ENCODE peak calls at places on chromosomes 12 and 14, in ten cellular contexts. H, E, U, Q, N, A, Z, C, P and Y are unnamed samples.

GRCh38 chr14:54252072-54252730 is 144.6 kb upstream of the CDKN3 start:
- DNase-seq in H (no peak), E (peak), U (no peak), Q (peak), N (no peak), A (no peak), Z (no peak), C (no peak), P (no peak), Y (no peak)

GRCh38 chr12:5907812-5908211 is 37.2 kb downstream of the ANO2 start:
- DNase-seq in H (no peak), E (no peak), U (no peak), Q (no peak), N (no peak), A (no peak), Z (no peak), C (no peak), P (no peak), Y (no peak)

GRCh38 chr12:49882248-49882850 is 21.4 kb downstream of the FAIM2 start:
- DNase-seq in H (no peak), E (no peak), U (no peak), Q (no peak), N (no peak), A (no peak), Z (no peak), C (no peak), P (no peak), Y (no peak)

GRCh38 chr14:104311358-104311757 is 173.0 kb downstream of the KIF26A start:
- DNase-seq in H (peak), E (no peak), U (no peak), Q (no peak), N (no peak), A (no peak), Z (no peak), C (no peak), P (no peak), Y (no peak)

GRCh38 chr12:27190761-27191160 is 53.3 kb upstream of the STK38L start:
- DNase-seq in H (no peak), E (no peak), U (no peak), Q (no peak), N (no peak), A (no peak), Z (no peak), C (no peak), P (no peak), Y (no peak)

GRCh38 chr12:80659512-80660094 is 47.8 kb upstream of the MYF6 start:
- DNase-seq in H (no peak), E (no peak), U (no peak), Q (no peak), N (no peak), A (no peak), Z (no peak), C (no peak), P (no peak), Y (no peak)

GRCh38 chr12:57031228-57031670 is 14.9 kb upstream of the TAC3 start:
- DNase-seq in H (peak), E (peak), U (peak), Q (peak), N (no peak), A (no peak), Z (peak), C (peak), P (peak), Y (no peak)

GRCh38 chr12:71782007-71782406 is 27.3 kb downstream of the RAB21 start:
- DNase-seq in H (no peak), E (no peak), U (no peak), Q (no peak), N (no peak), A (no peak), Z (no peak), C (no peak), P (no peak), Y (no peak)

GRCh38 chr14:26394114-26394855 is 203.5 kb downstream of the NOVA1 start:
- DNase-seq in H (no peak), E (no peak), U (peak), Q (no peak), N (no peak), A (peak), Z (no peak), C (no peak), P (no peak), Y (no peak)

DNA sequence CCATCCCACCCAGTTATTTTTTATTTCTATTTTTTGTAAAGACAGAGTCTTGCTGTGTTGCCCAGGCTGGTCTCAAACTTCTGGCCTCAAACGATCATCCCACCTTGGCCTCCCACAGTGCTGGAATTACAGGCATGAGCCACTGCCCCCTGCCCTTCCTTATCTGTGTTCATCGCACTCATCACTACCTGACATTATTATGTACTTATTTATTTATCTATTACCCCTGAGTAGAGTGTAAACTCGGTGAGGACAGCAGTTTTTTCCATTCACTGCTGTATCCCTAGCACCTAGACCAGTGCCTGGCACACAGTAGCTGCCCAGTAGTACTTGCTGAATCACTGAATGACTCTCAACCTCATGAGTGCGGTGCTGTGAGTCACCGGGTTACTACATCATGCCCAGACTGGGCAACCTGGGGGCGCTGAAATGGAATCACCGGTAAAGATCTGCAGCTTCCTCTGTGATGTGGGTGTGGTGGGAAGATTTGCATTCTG is 81.8 kb upstream of the USP44 start:
- DNase-seq in H (no peak), E (peak), U (no peak), Q (peak), N (no peak), A (peak), Z (peak), C (no peak), P (peak), Y (no peak)
- TF ChIP-seq POLR2AphosphoS5 in H (no peak), E (peak), U (no peak), Q (no peak), N (no peak), A (peak), Z (no peak), C (no peak), P (no peak), Y (peak)

GRCh38 chr12:88057994-88058718 is 29.0 kb upstream of the C12orf50 start:
- DNase-seq in H (no peak), E (no peak), U (no peak), Q (no peak), N (no peak), A (no peak), Z (no peak), C (no peak), P (no peak), Y (no peak)
- TF ChIP-seq POLR2AphosphoS5 in H (peak), E (no peak), U (no peak), Q (no peak), N (no peak), A (no peak), Z (no peak), C (no peak), P (no peak), Y (no peak)

GRCh38 chr14:96502621-96503251 is 554 bp downstream of the PAPOLA start:
- DNase-seq in H (peak), E (no peak), U (peak), Q (peak), N (peak), A (peak), Z (peak), C (peak), P (peak), Y (peak)

GRCh38 chr14:96497586-96497985 is 4.6 kb upstream of the PAPOLA start:
- DNase-seq in H (no peak), E (no peak), U (no peak), Q (no peak), N (no peak), A (no peak), Z (peak), C (no peak), P (no peak), Y (no peak)

GRCh38 chr14:96501383-96501745 is 818 bp upstream of the PAPOLA start:
- DNase-seq in H (no peak), E (no peak), U (no peak), Q (no peak), N (no peak), A (no peak), Z (peak), C (no peak), P (peak), Y (no peak)

GRCh38 chr14:96497087-96497486 is 5.1 kb upstream of the PAPOLA start:
- DNase-seq in H (no peak), E (no peak), U (no peak), Q (no peak), N (no peak), A (no peak), Z (no peak), C (no peak), P (no peak), Y (no peak)

GRCh38 chr14:96501746-96502620 is at the start of gene PAPOLA:
- DNase-seq in H (peak), E (peak), U (peak), Q (peak), N (peak), A (peak), Z (peak), C (peak), P (peak), Y (peak)
- TF ChIP-seq POLR2AphosphoS5 in H (peak), E (peak), U (peak), Q (peak), N (peak), A (peak), Z (peak), C (peak), P (peak), Y (no peak)

GRCh38 chr12:32558941-32559340 is 120.2 kb upstream of the DNM1L start:
- DNase-seq in H (no peak), E (no peak), U (no peak), Q (no peak), N (peak), A (no peak), Z (no peak), C (peak), P (no peak), Y (no peak)

GRCh38 chr12:32560520-32560919 is 118.6 kb upstream of the DNM1L start:
- DNase-seq in H (no peak), E (no peak), U (no peak), Q (no peak), N (no peak), A (no peak), Z (no peak), C (no peak), P (no peak), Y (no peak)

GRCh38 chr12:32561931-32562341 is 117.2 kb upstream of the DNM1L start:
- DNase-seq in H (no peak), E (no peak), U (no peak), Q (peak), N (no peak), A (no peak), Z (no peak), C (no peak), P (no peak), Y (no peak)

GRCh38 chr12:32559434-32559833 is 119.7 kb upstream of the DNM1L start:
- DNase-seq in H (no peak), E (no peak), U (no peak), Q (no peak), N (no peak), A (no peak), Z (no peak), C (no peak), P (no peak), Y (no peak)
- TF ChIP-seq POLR2AphosphoS5 in H (no peak), E (no peak), U (no peak), Q (no peak), N (no peak), A (no peak), Z (no peak), C (no peak), P (no peak), Y (no peak)

GRCh38 chr14:22553445-22553844 is 35.6 kb downstream of the DAD1 start:
- DNase-seq in H (no peak), E (no peak), U (no peak), Q (no peak), N (no peak), A (no peak), Z (no peak), C (no peak), P (no peak), Y (no peak)
- TF ChIP-seq POLR2AphosphoS5 in H (no peak), E (no peak), U (no peak), Q (no peak), N (no peak), A (no peak), Z (no peak), C (no peak), P (no peak), Y (no peak)

GRCh38 chr12:2003676-2004112 is 563 bp downstream of the DCP1B start:
- DNase-seq in H (no peak), E (no peak), U (peak), Q (no peak), N (no peak), A (no peak), Z (no peak), C (peak), P (no peak), Y (no peak)

GRCh38 chr12:2008677-2009076 is 4.4 kb upstream of the DCP1B start:
- DNase-seq in H (no peak), E (no peak), U (no peak), Q (no peak), N (no peak), A (no peak), Z (no peak), C (no peak), P (no peak), Y (no peak)

GRCh38 chr12:2009623-2010022 is 5.4 kb upstream of the DCP1B start:
- DNase-seq in H (no peak), E (no peak), U (peak), Q (peak), N (no peak), A (no peak), Z (no peak), C (no peak), P (no peak), Y (no peak)

GRCh38 chr12:2004113-2004929 is at the start of gene DCP1B:
- DNase-seq in H (peak), E (peak), U (peak), Q (peak), N (peak), A (peak), Z (peak), C (peak), P (peak), Y (peak)
- TF ChIP-seq POLR2AphosphoS5 in H (peak), E (peak), U (peak), Q (peak), N (peak), A (peak), Z (peak), C (peak), P (peak), Y (peak)

GRCh38 chr12:51863921-51864700 is 15.6 kb upstream of the FIGNL2 start:
- DNase-seq in H (no peak), E (no peak), U (peak), Q (peak), N (no peak), A (no peak), Z (no peak), C (no peak), P (no peak), Y (no peak)
- TF ChIP-seq POLR2AphosphoS5 in H (no peak), E (no peak), U (peak), Q (no peak), N (no peak), A (no peak), Z (no peak), C (no peak), P (no peak), Y (no peak)

GRCh38 chr12:58529897-58530296 is 390.4 kb downstream of the LRIG3 start:
- DNase-seq in H (no peak), E (no peak), U (no peak), Q (no peak), N (no peak), A (no peak), Z (no peak), C (no peak), P (no peak), Y (no peak)
- TF ChIP-seq POLR2AphosphoS5 in H (peak), E (no peak), U (no peak), Q (no peak), N (no peak), A (peak), Z (no peak), C (no peak), P (no peak), Y (no peak)

DNA sequence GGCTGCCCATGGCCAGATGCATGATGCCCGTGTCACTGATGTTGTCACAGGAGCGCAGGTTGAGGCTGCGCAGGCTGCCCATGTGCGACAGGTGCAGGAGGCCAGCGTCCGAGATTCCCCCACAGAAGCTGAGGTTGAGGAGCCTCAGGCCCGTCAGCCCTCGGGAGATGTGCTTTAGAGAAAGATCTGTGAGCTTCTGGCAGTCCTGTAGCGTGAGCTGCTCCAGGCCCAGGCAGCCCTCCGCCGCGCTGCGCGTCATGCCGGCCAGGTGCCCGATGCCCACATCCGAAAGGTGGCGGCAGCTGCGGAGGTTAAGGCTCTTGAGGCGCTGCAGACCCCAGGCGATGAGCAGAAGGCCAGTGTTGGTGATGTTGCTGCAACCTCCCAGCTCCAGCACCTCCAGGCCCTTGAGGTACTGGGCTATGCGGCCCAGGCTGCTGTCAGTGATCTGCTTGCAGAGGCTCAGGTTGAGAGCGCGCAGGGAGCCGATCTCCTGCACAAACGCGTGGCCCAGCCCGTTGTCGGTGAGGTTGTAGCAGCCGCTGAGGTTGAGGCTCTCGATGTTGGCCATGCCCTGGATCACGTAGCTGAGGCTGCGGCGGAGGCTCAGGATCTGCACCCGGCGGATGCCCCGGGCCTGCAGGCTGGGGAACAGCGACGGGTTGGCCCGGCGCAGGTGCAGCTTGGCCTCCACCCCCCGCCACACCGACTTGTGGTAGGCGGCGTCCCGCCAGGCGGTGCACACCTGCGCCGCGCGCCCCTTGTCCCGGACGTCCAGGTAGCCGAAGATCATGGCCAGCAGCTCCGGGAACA is 943 bp downstream of the FBXL14 start:
- DNase-seq in H (peak), E (no peak), U (peak), Q (no peak), N (no peak), A (peak), Z (peak), C (no peak), P (peak), Y (peak)
- TF ChIP-seq POLR2AphosphoS5 in H (no peak), E (no peak), U (no peak), Q (no peak), N (peak), A (no peak), Z (no peak), C (peak), P (no peak), Y (no peak)